ENCODE peak calls at places on chromosomes 4 and X, in eight cellular contexts. R is NCI-H1092 treated with DMSO at 0.1 percent for 48 hours; U is RCC 7860; M is LoVo; G is D721Med; S is amniotic epithelial cell; O is activated CD8-positive, alpha-beta T cell treated with anti-CD3 and anti-CD28 coated beads, Interleukin-2, amount 10 ng/mL, durations not matched to agents 7 days and 5 days; T is NCI-H1694. L is an unnamed sample.

GRCh38 chr4:77950204-77950603 is 87.6 kb downstream of the MRPL1 start:
- DNase-seq in R (no peak), U (no peak), M (no peak), G (no peak), S (no peak), O (no peak), T (no peak), L (no peak)

GRCh38 chr4:177778623-177779022 is 336.4 kb upstream of the AGA start:
- DNase-seq in R (no peak), U (no peak), M (no peak), G (no peak), S (no peak), O (no peak), T (no peak), L (no peak)

GRCh38 chr4:130559268-130559667 is 1463.3 kb downstream of the C4orf33 start:
- DNase-seq in R (no peak), U (no peak), M (no peak), G (no peak), S (no peak), O (no peak), T (no peak), L (no peak)

GRCh38 chrX:56797966-56798711 is 69.1 kb downstream of the NBDY start:
- DNase-seq in R (peak), U (no peak), M (no peak), G (no peak), S (peak), O (no peak), T (no peak), L (peak)

GRCh38 chrX:131392666-131393065 is 103.6 kb upstream of the IGSF1 start:
- DNase-seq in R (no peak), U (no peak), M (no peak), G (no peak), S (no peak), O (no peak), T (no peak), L (no peak)

GRCh38 chr4:79852305-79852730 is 220.7 kb downstream of the ANTXR2 start:
- DNase-seq in R (no peak), U (no peak), M (peak), G (no peak), S (peak), O (no peak), T (no peak), L (no peak)

GRCh38 chr4:184924516-184924915 is 93.8 kb upstream of the HELT start:
- DNase-seq in R (no peak), U (no peak), M (no peak), G (no peak), S (no peak), O (no peak), T (no peak), L (no peak)

GRCh38 chr4:84639143-84639542 is 56.2 kb downstream of the CDS1 start:
- DNase-seq in R (no peak), U (no peak), M (no peak), G (no peak), S (no peak), O (no peak), T (no peak), L (no peak)

GRCh38 chr4:20017439-20017838 is 234.3 kb upstream of the SLIT2 start:
- DNase-seq in R (peak), U (no peak), M (no peak), G (no peak), S (no peak), O (no peak), T (no peak), L (no peak)

GRCh38 chr4:54322817-54323417 is 93.8 kb downstream of the PDGFRA start:
- DNase-seq in R (peak), U (peak), M (peak), G (no peak), S (peak), O (peak), T (peak), L (peak)

GRCh38 chr4:113289736-113290135 is 240.3 kb downstream of the ANK2 start:
- DNase-seq in R (no peak), U (no peak), M (no peak), G (no peak), S (peak), O (no peak), T (no peak), L (no peak)

GRCh38 chr4:123471655-123472054 is 75.1 kb downstream of the SPRY1 start:
- DNase-seq in R (no peak), U (no peak), M (no peak), G (no peak), S (no peak), O (no peak), T (no peak), L (no peak)

GRCh38 chr4:122458625-122459024 is 2.1 kb upstream of the IL2 start:
- DNase-seq in R (no peak), U (peak), M (peak), G (no peak), S (peak), O (peak), T (no peak), L (no peak)

GRCh38 chrX:85851418-85851817 is 195.9 kb downstream of the CHM start:
- DNase-seq in R (no peak), U (no peak), M (peak), G (no peak), S (peak), O (no peak), T (no peak), L (peak)